ENCODE peak calls at places on chromosomes 16 and 17, in five cellular contexts. One of them, this sample, is unnamed.

GRCh38 chr16:30185683-30186421 is 2.5 kb downstream of the CORO1A start:
- DNase-seq in CD8-positive, alpha-beta T cell: peak
- DNase-seq in amniotic stem cell: no peak
- DNase-seq in T-helper 1 cell: peak
- DNase-seq in amniotic epithelial cell: no peak
- DNase-seq in this sample: peak

GRCh38 chr16:74071996-74072559 is 224.5 kb upstream of the PSMD7 start:
- DNase-seq in CD8-positive, alpha-beta T cell: no peak
- DNase-seq in amniotic stem cell: no peak
- DNase-seq in T-helper 1 cell: no peak
- DNase-seq in amniotic epithelial cell: no peak
- DNase-seq in this sample: no peak

GRCh38 chr17:82859431-82860403 is 19.9 kb upstream of the ZNF750 start:
- DNase-seq in CD8-positive, alpha-beta T cell: peak
- DNase-seq in amniotic stem cell: peak
- DNase-seq in T-helper 1 cell: peak
- DNase-seq in amniotic epithelial cell: peak
- DNase-seq in this sample: peak

GRCh38 chr16:86619263-86619935 is 41.0 kb downstream of the FOXL1 start:
- DNase-seq in CD8-positive, alpha-beta T cell: no peak
- DNase-seq in amniotic stem cell: no peak
- DNase-seq in T-helper 1 cell: no peak
- DNase-seq in amniotic epithelial cell: no peak
- DNase-seq in this sample: no peak

GRCh38 chr16:4496305-4496704 is 20.1 kb downstream of the HMOX2 start:
- DNase-seq in CD8-positive, alpha-beta T cell: no peak
- DNase-seq in amniotic stem cell: no peak
- DNase-seq in T-helper 1 cell: no peak
- DNase-seq in amniotic epithelial cell: peak
- DNase-seq in this sample: no peak

GRCh38 chr16:85057212-85057889 is 29.8 kb downstream of the KIAA0513 start:
- DNase-seq in CD8-positive, alpha-beta T cell: no peak
- DNase-seq in amniotic stem cell: no peak
- DNase-seq in T-helper 1 cell: no peak
- DNase-seq in amniotic epithelial cell: no peak
- DNase-seq in this sample: no peak

GRCh38 chr17:19533718-19534561 is at the start of gene SLC47A1:
- DNase-seq in CD8-positive, alpha-beta T cell: no peak
- DNase-seq in amniotic stem cell: no peak
- DNase-seq in T-helper 1 cell: no peak
- DNase-seq in amniotic epithelial cell: no peak
- DNase-seq in this sample: no peak

GRCh38 chr17:27631409-27631755 is 394 bp downstream of the LGALS9 start:
- DNase-seq in CD8-positive, alpha-beta T cell: peak
- DNase-seq in amniotic stem cell: no peak
- DNase-seq in T-helper 1 cell: no peak
- DNase-seq in amniotic epithelial cell: no peak
- DNase-seq in this sample: peak

GRCh38 chr16:67865318-67865717 is 7.5 kb upstream of the EDC4 start:
- DNase-seq in CD8-positive, alpha-beta T cell: no peak
- DNase-seq in amniotic stem cell: no peak
- DNase-seq in T-helper 1 cell: no peak
- DNase-seq in amniotic epithelial cell: peak
- DNase-seq in this sample: no peak

GRCh38 chr17:79109584-79109983 is 35.0 kb downstream of the ENGASE start:
- DNase-seq in CD8-positive, alpha-beta T cell: no peak
- DNase-seq in amniotic stem cell: no peak
- DNase-seq in T-helper 1 cell: no peak
- DNase-seq in amniotic epithelial cell: no peak
- DNase-seq in this sample: no peak

This sample was measured in KG1.